ENCODE peak calls at places on chromosomes 1 and 21, in four cellular contexts. Y is SK-N-SH, Z is MM.1S, G is PC-3. A is an unnamed sample.

GRCh38 chr1:178969226-178969987 is 56.3 kb upstream of the FAM20B start:
- DNase-seq in G (no peak), Y (no peak), Z (no peak), A (no peak)

GRCh38 chr1:63728611-63729226 is 45.1 kb upstream of the ROR1 start:
- DNase-seq in Z (no peak), Y (no peak), G (no peak), A (no peak)

GRCh38 chr21:33899199-33899598 is 16.4 kb downstream of the ATP5PO start:
- DNase-seq in Y (no peak), G (peak), Z (no peak), A (no peak)

GRCh38 chr1:56068210-56068609 is 511.2 kb downstream of the PLPP3 start:
- DNase-seq in Y (no peak), Z (no peak), G (no peak), A (no peak)

GRCh38 chr1:207565546-207566468 is 69.8 kb downstream of the CR1 start:
- DNase-seq in Z (no peak), G (peak), Y (no peak), A (peak)

GRCh38 chr1:160129558-160129957 is 14.0 kb downstream of the ATP1A2 start:
- DNase-seq in G (no peak), Y (no peak), Z (no peak), A (no peak)

GRCh38 chr1:218259800-218260199 is 25.3 kb upstream of the RRP15 start:
- DNase-seq in G (peak), Z (peak), Y (no peak), A (peak)

GRCh38 chr1:162997499-162998285 is 71.5 kb upstream of the RGS4 start:
- DNase-seq in G (no peak), Y (no peak), Z (no peak), A (no peak)

GRCh38 chr1:56329970-56330369 is 249.4 kb downstream of the PLPP3 start:
- DNase-seq in G (no peak), Y (no peak), Z (no peak), A (no peak)

GRCh38 chr1:105608713-105609112 is 1447.8 kb upstream of the PRMT6 start:
- DNase-seq in Z (peak), Y (no peak), G (peak), A (peak)

GRCh38 chr1:88736633-88737248 is 52.7 kb downstream of the PKN2 start:
- DNase-seq in Y (no peak), G (peak), Z (peak), A (peak)

GRCh38 chr21:33384851-33385331 is 18.3 kb upstream of the IFNGR2 start:
- DNase-seq in G (no peak), Y (no peak), Z (no peak), A (no peak)

GRCh38 chr1:28682840-28683239 is 14.3 kb downstream of the GMEB1 start:
- DNase-seq in Y (no peak), Z (no peak), G (no peak), A (no peak)

GRCh38 chr21:38756746-38757145 is 49.0 kb upstream of the ETS2 start:
- DNase-seq in Z (no peak), Y (no peak), G (peak), A (peak)

GRCh38 chr1:215132156-215132555 is 49.6 kb downstream of the KCNK2 start:
- DNase-seq in Y (no peak), Z (no peak), G (no peak), A (no peak)

GRCh38 chr1:215631489-215631888 is 64.4 kb downstream of the KCTD3 start:
- DNase-seq in G (peak), Z (no peak), Y (no peak), A (peak)

GRCh38 chr1:167210966-167211674 is 9.6 kb upstream of the POU2F1 start:
- DNase-seq in Z (no peak), G (peak), Y (no peak), A (no peak)

GRCh38 chr21:46126321-46127238 is 28.7 kb downstream of the COL6A2 start:
- DNase-seq in G (no peak), Z (no peak), Y (peak), A (no peak)

DNA sequence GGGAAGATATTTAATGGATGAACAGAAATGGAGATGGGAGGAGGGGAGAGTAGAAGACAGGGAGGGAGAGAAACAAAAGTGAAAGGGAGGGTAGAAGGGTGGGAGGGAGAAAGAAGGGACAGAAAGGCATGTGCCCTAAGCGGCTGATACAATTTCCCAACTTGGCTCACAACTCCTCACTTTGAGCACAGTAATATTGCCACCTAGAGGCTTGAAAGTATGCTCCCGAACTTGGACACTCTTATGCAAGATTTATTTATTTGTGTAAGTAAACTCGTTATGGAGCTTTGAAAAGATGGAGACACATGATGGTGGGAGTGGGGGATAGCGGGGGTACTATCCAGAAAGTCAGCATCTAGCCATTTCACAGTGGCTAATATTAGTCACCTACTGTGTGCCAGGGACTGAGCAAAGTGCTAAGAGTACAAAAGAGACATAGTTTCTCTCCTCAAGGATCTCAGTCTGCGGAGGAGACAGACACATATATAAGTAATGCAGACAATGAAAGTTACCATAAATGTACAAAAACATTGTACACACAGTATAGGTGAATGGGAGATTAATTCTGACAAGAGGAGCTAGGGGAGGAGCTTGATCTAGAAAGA is 189.7 kb downstream of the SEC16B start:
- DNase-seq in G (peak), Y (peak), Z (peak), A (peak)
- TF ChIP-seq EZH2phosphoT487 in G (no peak), Y (no peak), Z (no peak), A (no peak)

DNA sequence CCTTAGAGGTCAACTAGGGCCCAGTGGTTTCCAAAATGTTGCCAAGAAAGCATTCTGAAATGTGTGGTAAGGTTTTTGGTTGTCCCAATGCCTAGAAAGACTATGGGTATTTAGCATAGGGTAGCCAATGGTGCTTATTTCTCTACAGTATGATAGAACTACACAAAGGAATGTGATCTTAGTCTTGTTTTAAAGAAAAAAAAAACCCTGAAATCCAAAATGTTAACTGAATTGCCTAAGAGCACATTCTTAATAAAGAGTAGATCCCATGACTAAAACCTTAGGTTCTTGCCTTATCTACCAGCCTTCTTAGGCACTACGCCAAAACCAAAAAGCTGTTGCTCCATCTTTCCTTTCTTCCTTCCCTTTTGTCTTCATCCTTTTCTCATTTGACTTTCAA is 428.2 kb downstream of the MRPL39 start:
- DNase-seq in Z (no peak), Y (no peak), G (no peak), A (no peak)
- TF ChIP-seq EZH2phosphoT487 in Z (no peak), Y (no peak), G (no peak), A (no peak)

GRCh38 chr1:183223467-183223866 is 37.4 kb downstream of the LAMC2 start:
- DNase-seq in Y (no peak), Z (no peak), G (no peak), A (no peak)
- TF ChIP-seq EZH2phosphoT487 in Y (no peak), Z (no peak), G (no peak), A (no peak)

GRCh38 chr21:29261555-29262540 is 36.9 kb upstream of the BACH1 start:
- DNase-seq in Y (no peak), Z (no peak), G (peak), A (no peak)

GRCh38 chr21:29258626-29259335 is 39.9 kb upstream of the BACH1 start:
- DNase-seq in G (peak), Z (no peak), Y (no peak), A (no peak)

GRCh38 chr21:29257701-29258100 is 41.0 kb upstream of the BACH1 start:
- DNase-seq in G (peak), Y (no peak), Z (no peak), A (no peak)

GRCh38 chr21:29256125-29256895 is 42.4 kb upstream of the BACH1 start:
- DNase-seq in G (peak), Y (no peak), Z (no peak), A (no peak)

DNA sequence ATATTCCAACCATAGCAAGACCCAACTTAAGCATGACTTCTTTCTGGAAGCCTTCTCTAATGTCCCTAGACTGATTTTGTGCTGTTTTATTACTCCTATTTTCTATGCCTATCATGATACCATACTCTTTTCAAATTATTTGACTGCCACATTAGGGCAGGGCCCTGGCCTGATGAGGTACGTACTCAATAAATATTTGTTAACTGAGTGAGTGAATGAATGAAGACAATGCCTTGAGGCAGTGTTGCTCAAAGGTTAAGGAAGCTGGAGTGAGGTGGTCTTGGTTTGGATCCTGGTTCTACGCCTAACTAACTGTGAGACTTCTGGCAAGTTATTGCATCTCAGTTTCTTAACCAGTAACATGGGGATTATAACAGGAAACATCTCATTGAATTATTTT is 38.3 kb upstream of the BACH1 start:
- DNase-seq in G (peak), Y (no peak), Z (no peak), A (no peak)
- TF ChIP-seq EZH2phosphoT487 in G (no peak), Y (no peak), Z (no peak), A (no peak)

GRCh38 chr1:175169305-175170018 is 23.1 kb downstream of the KIAA0040 start:
- DNase-seq in Z (no peak), G (peak), Y (no peak), A (no peak)
- TF ChIP-seq EZH2phosphoT487 in Z (no peak), G (no peak), Y (no peak), A (no peak)

DNA sequence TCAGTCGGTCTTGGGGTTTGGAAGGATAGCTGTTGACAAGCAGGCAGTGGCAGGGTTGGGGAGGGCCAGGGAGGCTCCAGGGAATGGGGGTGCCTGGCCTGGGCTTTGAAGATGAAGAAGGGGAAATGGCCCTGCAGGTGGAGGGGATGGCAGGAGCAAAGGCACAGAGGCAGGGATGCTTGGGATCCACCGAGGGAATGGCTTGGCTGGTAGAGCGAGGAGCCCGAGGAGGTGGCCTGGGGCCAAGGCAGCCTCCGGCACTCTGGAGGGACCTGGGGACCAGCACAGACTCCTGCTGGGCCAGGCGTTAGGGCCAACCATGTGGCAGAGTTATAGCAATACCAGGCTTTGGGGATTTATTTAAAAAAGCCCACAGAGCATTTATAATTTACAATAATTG is 62.9 kb upstream of the EDN2 start:
- DNase-seq in Y (no peak), G (no peak), Z (no peak), A (no peak)
- TF ChIP-seq EZH2phosphoT487 in Y (no peak), G (no peak), Z (no peak), A (no peak)

DNA sequence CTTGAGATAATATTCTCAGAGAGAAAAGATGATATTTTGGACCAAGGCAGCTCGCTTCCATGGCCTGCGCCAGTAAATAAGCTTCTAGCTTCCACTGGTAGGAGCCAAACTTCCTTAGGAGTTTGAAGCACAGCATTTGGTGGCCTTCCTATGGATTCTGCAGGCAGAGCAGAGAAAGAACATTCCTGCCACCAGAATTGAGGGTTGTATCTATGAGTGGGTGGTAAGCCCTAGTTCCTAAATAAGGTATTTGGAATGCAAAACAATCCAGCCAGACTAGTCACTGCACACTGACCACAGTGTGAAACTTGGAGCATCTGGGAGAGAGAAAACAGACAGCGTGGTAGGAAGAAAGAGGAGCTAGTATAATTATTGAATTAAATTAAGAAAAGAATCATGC is 54.1 kb upstream of the BCAR3 start:
- DNase-seq in Z (no peak), G (peak), Y (no peak), A (no peak)
- TF ChIP-seq EZH2phosphoT487 in Z (no peak), G (no peak), Y (no peak), A (no peak)

GRCh38 chr1:204624631-204625216 is 60.8 kb downstream of the LRRN2 start:
- DNase-seq in Y (peak), G (no peak), Z (no peak), A (peak)

GRCh38 chr1:204623365-204623893 is 62.1 kb downstream of the LRRN2 start:
- DNase-seq in Z (no peak), Y (peak), G (peak), A (peak)

GRCh38 chr1:204621996-204622395 is 63.5 kb downstream of the LRRN2 start:
- DNase-seq in Z (no peak), G (no peak), Y (no peak), A (no peak)

GRCh38 chr1:204621391-204621790 is 64.1 kb downstream of the LRRN2 start:
- DNase-seq in G (peak), Y (no peak), Z (no peak), A (no peak)

DNA sequence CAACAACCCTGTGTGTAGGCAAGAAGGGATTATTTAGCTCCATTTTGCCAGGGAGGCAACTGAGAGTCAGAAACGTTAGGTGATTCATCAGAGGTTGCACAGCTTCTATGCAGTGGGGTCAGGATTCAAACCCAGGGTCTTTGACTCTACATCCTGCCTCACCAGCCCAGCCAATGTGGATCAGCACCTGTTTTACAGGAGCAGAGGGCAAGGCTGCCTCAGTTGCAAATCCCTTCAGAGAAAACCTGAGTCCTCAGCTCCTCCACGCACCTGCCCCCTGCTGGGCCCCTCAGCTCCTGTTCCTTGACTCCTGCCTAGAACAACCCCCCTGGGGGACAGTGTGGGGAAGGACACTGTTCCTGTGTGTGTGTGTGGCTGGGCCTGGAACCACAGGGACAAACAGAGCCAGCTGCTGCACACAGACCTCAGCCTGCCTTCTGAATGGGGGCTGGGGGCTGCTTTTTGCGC is 61.6 kb downstream of the LRRN2 start:
- DNase-seq in G (peak), Y (peak), Z (peak), A (peak)
- TF ChIP-seq EZH2phosphoT487 in G (no peak), Y (no peak), Z (no peak), A (no peak)